ENCODE peak calls at places on chromosomes 13 and 19, in seven cellular contexts. S, R, W, K, O, Y and D are unnamed samples.

GRCh38 chr19:18282021-18282787 is 782 bp upstream of the JUND start:
- DNase-seq in S (peak; percentile 89), R (no peak), W (no peak), K (no peak), O (no peak), Y (no peak), D (no peak)

GRCh38 chr19:17424743-17425365 is 5.0 kb downstream of the MVB12A start:
- DNase-seq in S (peak; percentile 51), R (no peak), W (peak; percentile 91), K (peak; percentile 80), O (peak; percentile 34), Y (peak; percentile 24), D (no peak)

GRCh38 chr13:30486230-30487074 is 20.7 kb upstream of the HMGB1 start:
- DNase-seq in S (no peak), R (no peak), W (no peak), K (no peak), O (no peak), Y (no peak), D (no peak)

GRCh38 chr19:35116085-35116801 is 620 bp downstream of the FXYD3 start:
- DNase-seq in S (no peak), R (no peak), W (no peak), K (no peak), O (no peak), Y (no peak), D (no peak)

GRCh38 chr13:113297370-113297871 is 382 bp downstream of the LAMP1 start:
- DNase-seq in S (no peak), R (peak; percentile 32), W (no peak), K (peak; percentile 33), O (no peak), Y (no peak), D (peak; percentile 50)

GRCh38 chr19:42683917-42684513 is 56.3 kb downstream of the PSG3 start:
- DNase-seq in S (no peak), R (no peak), W (peak; percentile 21), K (no peak), O (no peak), Y (peak; percentile 52), D (no peak)

GRCh38 chr19:3163230-3163886 is 15.2 kb upstream of the S1PR4 start:
- DNase-seq in S (peak; percentile 45), R (peak; percentile 45), W (peak; percentile 73), K (peak; percentile 75), O (no peak), Y (peak; percentile 31), D (peak; percentile 84)

GRCh38 chr13:49814551-49815270 is 22.2 kb upstream of the KPNA3 start:
- DNase-seq in S (no peak), R (no peak), W (no peak), K (no peak), O (no peak), Y (no peak), D (no peak)

GRCh38 chr19:49488863-49489537 is 1.6 kb downstream of the RPL13A start:
- DNase-seq in S (no peak), R (no peak), W (no peak), K (no peak), O (no peak), Y (no peak), D (no peak)

GRCh38 chr13:23433171-23434153 is at the start of gene SACS:
- DNase-seq in S (peak; percentile 81), R (no peak), W (peak; percentile 48), K (peak; percentile 43), O (no peak), Y (peak; percentile 55), D (no peak)

GRCh38 chr19:53991224-53992113 is at the start of gene CACNG6:
- DNase-seq in S (no peak), R (no peak), W (peak; percentile 74), K (peak; percentile 30), O (peak; percentile 67), Y (no peak), D (no peak)

GRCh38 chr13:45007225-45007624 is 17.9 kb downstream of the GPALPP1 start:
- DNase-seq in S (no peak), R (no peak), W (no peak), K (no peak), O (no peak), Y (no peak), D (no peak)

GRCh38 chr13:48448963-48449614 is 36.2 kb upstream of the LPAR6 start:
- DNase-seq in S (no peak), R (no peak), W (no peak), K (no peak), O (no peak), Y (no peak), D (no peak)

GRCh38 chr19:19304186-19304975 is 15.9 kb downstream of the SUGP1 start:
- DNase-seq in S (no peak), R (no peak), W (no peak), K (no peak), O (no peak), Y (no peak), D (no peak)

GRCh38 chr13:21033866-21034601 is 27.4 kb downstream of the LATS2 start:
- DNase-seq in S (no peak), R (no peak), W (no peak), K (no peak), O (no peak), Y (no peak), D (no peak)

GRCh38 chr13:37546087-37546486 is 52.5 kb downstream of the POSTN start:
- DNase-seq in S (no peak), R (no peak), W (no peak), K (no peak), O (no peak), Y (no peak), D (no peak)

GRCh38 chr13:27130223-27131015 is 41.2 kb downstream of the USP12 start:
- DNase-seq in S (no peak), R (no peak), W (no peak), K (no peak), O (no peak), Y (no peak), D (no peak)

GRCh38 chr19:14632286-14632685 is 42.4 kb downstream of the ADGRE3 start:
- DNase-seq in S (no peak), R (no peak), W (no peak), K (no peak), O (no peak), Y (peak; percentile 18), D (no peak)

GRCh38 chr13:113273856-113274590 is 23.0 kb upstream of the LAMP1 start:
- DNase-seq in S (no peak), R (no peak), W (no peak), K (no peak), O (no peak), Y (peak; percentile 77), D (no peak)

GRCh38 chr13:52195052-52195837 is 35.8 kb upstream of the NEK3 start:
- DNase-seq in S (no peak), R (peak; percentile 45), W (no peak), K (peak; percentile 12), O (peak; percentile 82), Y (peak; percentile 36), D (peak; percentile 35)

GRCh38 chr13:111459803-111460547 is 139.5 kb downstream of the TEX29 start:
- DNase-seq in S (no peak), R (no peak), W (no peak), K (no peak), O (no peak), Y (no peak), D (no peak)

GRCh38 chr19:2061936-2062729 is 11.1 kb upstream of the MKNK2 start:
- DNase-seq in S (no peak), R (no peak), W (no peak), K (no peak), O (no peak), Y (no peak), D (no peak)

GRCh38 chr19:23203841-23204344 is 46.3 kb downstream of the ZNF724 start:
- DNase-seq in S (no peak), R (no peak), W (no peak), K (no peak), O (peak; percentile 46), Y (no peak), D (no peak)

GRCh38 chr19:56333506-56333905 is 18.9 kb upstream of the ZSCAN5A start:
- DNase-seq in S (peak; percentile 5), R (no peak), W (peak; percentile 42), K (peak; percentile 52), O (no peak), Y (peak; percentile 74), D (no peak)

GRCh38 chr13:95509521-95510315 is 42.8 kb upstream of the CLDN10 start:
- DNase-seq in S (no peak), R (no peak), W (no peak), K (no peak), O (no peak), Y (peak; percentile 74), D (no peak)

GRCh38 chr13:48994731-48995130 is 19.0 kb downstream of the FNDC3A start:
- DNase-seq in S (no peak), R (no peak), W (no peak), K (no peak), O (no peak), Y (no peak), D (no peak)

GRCh38 chr19:8641908-8642547 is 11.6 kb downstream of the NFILZ start:
- DNase-seq in S (no peak), R (no peak), W (no peak), K (peak; percentile 12), O (no peak), Y (peak; percentile 68), D (no peak)

GRCh38 chr19:41785653-41786052 is 10.7 kb upstream of the CEACAM3 start:
- DNase-seq in S (peak; percentile 87), R (peak; percentile 54), W (peak; percentile 61), K (peak; percentile 72), O (no peak), Y (peak; percentile 49), D (peak; percentile 57)

GRCh38 chr13:113991191-113991669 is 17.4 kb upstream of the C13orf46 start:
- DNase-seq in S (peak; percentile 47), R (no peak), W (no peak), K (no peak), O (peak; percentile 8), Y (no peak), D (no peak)

GRCh38 chr13:56216221-56216620 is 924.5 kb upstream of the PRR20A start:
- DNase-seq in S (no peak), R (no peak), W (no peak), K (no peak), O (no peak), Y (no peak), D (no peak)

GRCh38 chr19:14146789-14147216 is 10.4 kb upstream of the ASF1B start:
- DNase-seq in S (no peak), R (no peak), W (no peak), K (no peak), O (no peak), Y (peak; percentile 75), D (no peak)

GRCh38 chr19:34994643-34995471 is 5.3 kb upstream of the GRAMD1A start:
- DNase-seq in S (no peak), R (no peak), W (no peak), K (no peak), O (no peak), Y (no peak), D (no peak)

GRCh38 chr13:103030776-103031175 is 35.4 kb downstream of the SLC10A2 start:
- DNase-seq in S (no peak), R (no peak), W (no peak), K (no peak), O (no peak), Y (no peak), D (no peak)

GRCh38 chr19:510606-511100 is 3.4 kb downstream of the TPGS1 start:
- DNase-seq in S (peak; percentile 88), R (peak; percentile 87), W (peak; percentile 94), K (peak; percentile 96), O (peak; percentile 84), Y (peak; percentile 84), D (peak; percentile 95)

GRCh38 chr13:98809345-98809777 is 56.9 kb upstream of the SLC15A1 start:
- DNase-seq in S (no peak), R (no peak), W (no peak), K (no peak), O (no peak), Y (no peak), D (peak; percentile 22)

GRCh38 chr13:103102482-103102881 is 36.3 kb upstream of the SLC10A2 start:
- DNase-seq in S (no peak), R (no peak), W (no peak), K (no peak), O (no peak), Y (peak; percentile 3), D (no peak)

GRCh38 chr13:43126420-43126819 is 103.0 kb downstream of the DNAJC15 start:
- DNase-seq in S (no peak), R (no peak), W (no peak), K (no peak), O (no peak), Y (no peak), D (no peak)

GRCh38 chr19:14561832-14562351 is 10.0 kb downstream of the NDUFB7 start:
- DNase-seq in S (peak; percentile 34), R (no peak), W (no peak), K (no peak), O (peak; percentile 76), Y (peak; percentile 49), D (no peak)